ENCODE peak calls at places on chromosomes 3 and 15, in nine cellular contexts. One of them, this sample, is unnamed.

GRCh38 chr3:77475545-77475944 is 435.6 kb downstream of the ROBO2 start:
- DNase-seq in ovary: no peak
- DNase-seq in kidney: no peak
- DNase-seq in Jurkat, Clone E6-1: no peak
- DNase-seq in RWPE1: no peak
- DNase-seq in type B pancreatic cell: no peak
- DNase-seq in mammary epithelial cell: no peak
- DNase-seq in myocyte: no peak
- DNase-seq in HepG2: no peak
- DNase-seq in this sample: no peak

GRCh38 chr15:36888018-36888992 is 212.0 kb downstream of the MEIS2 start:
- DNase-seq in ovary: peak; percentile 26
- DNase-seq in HepG2: no peak
- DNase-seq in myocyte: no peak
- DNase-seq in kidney: peak; percentile 75
- DNase-seq in type B pancreatic cell: no peak
- DNase-seq in RWPE1: no peak
- DNase-seq in Jurkat, Clone E6-1: no peak
- DNase-seq in mammary epithelial cell: no peak
- DNase-seq in this sample: peak; percentile 71

GRCh38 chr15:98785796-98786581 is 137.7 kb downstream of the IGF1R start:
- DNase-seq in myocyte: peak; percentile 41
- DNase-seq in mammary epithelial cell: no peak
- DNase-seq in kidney: no peak
- DNase-seq in Jurkat, Clone E6-1: peak; percentile 29
- DNase-seq in RWPE1: no peak
- DNase-seq in HepG2: peak; percentile 36
- DNase-seq in type B pancreatic cell: no peak
- DNase-seq in ovary: no peak
- DNase-seq in this sample: no peak

GRCh38 chr3:138377804-138378203 is 29.4 kb downstream of the MRAS start:
- DNase-seq in HepG2: no peak
- DNase-seq in myocyte: no peak
- DNase-seq in type B pancreatic cell: no peak
- DNase-seq in mammary epithelial cell: no peak
- DNase-seq in Jurkat, Clone E6-1: no peak
- DNase-seq in kidney: no peak
- DNase-seq in RWPE1: no peak
- DNase-seq in ovary: no peak
- DNase-seq in this sample: no peak

GRCh38 chr3:45112939-45113338 is 33.2 kb downstream of the CDCP1 start:
- DNase-seq in myocyte: no peak
- DNase-seq in mammary epithelial cell: no peak
- DNase-seq in RWPE1: no peak
- DNase-seq in Jurkat, Clone E6-1: no peak
- DNase-seq in HepG2: no peak
- DNase-seq in type B pancreatic cell: no peak
- DNase-seq in ovary: no peak
- DNase-seq in kidney: no peak
- DNase-seq in this sample: peak; percentile 83

GRCh38 chr15:100733088-100733487 is 130.7 kb downstream of the ASB7 start:
- DNase-seq in type B pancreatic cell: no peak
- DNase-seq in HepG2: no peak
- DNase-seq in mammary epithelial cell: peak; percentile 39
- DNase-seq in myocyte: peak; percentile 69
- DNase-seq in RWPE1: no peak
- DNase-seq in ovary: no peak
- DNase-seq in kidney: no peak
- DNase-seq in Jurkat, Clone E6-1: no peak
- DNase-seq in this sample: peak; percentile 68

GRCh38 chr3:190258634-190259033 is 63.6 kb downstream of the CLDN1 start:
- DNase-seq in myocyte: no peak
- DNase-seq in ovary: no peak
- DNase-seq in HepG2: peak; percentile 63
- DNase-seq in type B pancreatic cell: no peak
- DNase-seq in Jurkat, Clone E6-1: no peak
- DNase-seq in kidney: no peak
- DNase-seq in RWPE1: no peak
- DNase-seq in mammary epithelial cell: no peak
- DNase-seq in this sample: no peak

GRCh38 chr15:39979606-39980005 is 45.7 kb downstream of the EIF2AK4 start:
- DNase-seq in mammary epithelial cell: no peak
- DNase-seq in kidney: no peak
- DNase-seq in type B pancreatic cell: no peak
- DNase-seq in HepG2: no peak
- DNase-seq in Jurkat, Clone E6-1: no peak
- DNase-seq in myocyte: peak; percentile 53
- DNase-seq in RWPE1: no peak
- DNase-seq in ovary: no peak
- DNase-seq in this sample: peak; percentile 54

GRCh38 chr3:39980021-39980420 is 170.6 kb downstream of the MYRIP start:
- DNase-seq in mammary epithelial cell: no peak
- DNase-seq in type B pancreatic cell: no peak
- DNase-seq in ovary: no peak
- DNase-seq in Jurkat, Clone E6-1: no peak
- DNase-seq in HepG2: no peak
- DNase-seq in kidney: no peak
- DNase-seq in myocyte: no peak
- DNase-seq in RWPE1: no peak
- DNase-seq in this sample: no peak

GRCh38 chr3:81437683-81438082 is 323.8 kb downstream of the GBE1 start:
- DNase-seq in ovary: no peak
- DNase-seq in mammary epithelial cell: no peak
- DNase-seq in HepG2: no peak
- DNase-seq in Jurkat, Clone E6-1: no peak
- DNase-seq in RWPE1: no peak
- DNase-seq in type B pancreatic cell: no peak
- DNase-seq in myocyte: no peak
- DNase-seq in kidney: no peak
- DNase-seq in this sample: no peak

GRCh38 chr3:73471986-73472385 is 152.8 kb downstream of the PDZRN3 start:
- DNase-seq in Jurkat, Clone E6-1: no peak
- DNase-seq in RWPE1: no peak
- DNase-seq in HepG2: no peak
- DNase-seq in kidney: no peak
- DNase-seq in ovary: peak; percentile 35
- DNase-seq in type B pancreatic cell: no peak
- DNase-seq in myocyte: no peak
- DNase-seq in mammary epithelial cell: no peak
- DNase-seq in this sample: no peak

GRCh38 chr3:125310623-125311076 is 64.5 kb downstream of the ZNF148 start:
- DNase-seq in myocyte: no peak
- DNase-seq in Jurkat, Clone E6-1: peak; percentile 36
- DNase-seq in RWPE1: no peak
- DNase-seq in HepG2: peak; percentile 5
- DNase-seq in type B pancreatic cell: no peak
- DNase-seq in ovary: no peak
- DNase-seq in mammary epithelial cell: no peak
- DNase-seq in kidney: no peak
- DNase-seq in this sample: no peak

GRCh38 chr3:184540777-184541681 is 20.6 kb upstream of the EPHB3 start:
- DNase-seq in type B pancreatic cell: peak; percentile 81
- DNase-seq in mammary epithelial cell: peak; percentile 69
- DNase-seq in Jurkat, Clone E6-1: peak; percentile 54
- DNase-seq in ovary: peak; percentile 57
- DNase-seq in RWPE1: peak; percentile 68
- DNase-seq in HepG2: peak; percentile 56
- DNase-seq in myocyte: no peak
- DNase-seq in kidney: peak; percentile 87
- DNase-seq in this sample: peak; percentile 30

GRCh38 chr15:77118787-77119410 is 48.0 kb upstream of the TSPAN3 start:
- DNase-seq in mammary epithelial cell: peak; percentile 40
- DNase-seq in myocyte: peak; percentile 77
- DNase-seq in HepG2: peak; percentile 59
- DNase-seq in RWPE1: peak; percentile 61
- DNase-seq in type B pancreatic cell: no peak
- DNase-seq in Jurkat, Clone E6-1: peak; percentile 74
- DNase-seq in ovary: peak; percentile 57
- DNase-seq in kidney: no peak
- DNase-seq in this sample: peak; percentile 68

This sample was measured in fibroblast of lung.